ENCODE peak calls at places on chromosomes 12 and 14, in five cellular contexts. U is CD8-positive, alpha-beta memory T cell; B is transverse colon; S is left ventricle myocardium inferior; F is Panc1. L is an unnamed sample.

GRCh38 chr12:5032821-5033220 is 10.9 kb upstream of the KCNA5 start:
- DNase-seq in F (no peak), B (no peak), S (no peak), U (no peak), L (no peak)

GRCh38 chr12:57456145-57456700 is 1.1 kb downstream of the INHBE start:
- DNase-seq in F (no peak), U (no peak), B (no peak), S (no peak), L (no peak)

GRCh38 chr12:15720299-15720698 is 68.9 kb downstream of the EPS8 start:
- DNase-seq in U (no peak), F (no peak), B (no peak), S (no peak), L (no peak)

GRCh38 chr14:50920482-50921225 is 23.6 kb downstream of the PYGL start:
- DNase-seq in U (no peak), F (no peak), B (no peak), S (no peak), L (no peak)

GRCh38 chr12:32455607-32456063 is 56.3 kb downstream of the FGD4 start:
- DNase-seq in F (peak; percentile 55), U (no peak), S (no peak), B (no peak), L (no peak)

GRCh38 chr12:100668939-100669536 is 95.6 kb downstream of the GAS2L3 start:
- DNase-seq in B (peak; percentile 80), S (peak; percentile 43), U (peak; percentile 48), F (peak; percentile 36), L (peak; percentile 66)

GRCh38 chr12:99505805-99506204 is 141.7 kb upstream of the GARIN6 start:
- DNase-seq in S (no peak), B (no peak), F (no peak), U (no peak), L (no peak)

GRCh38 chr14:99758121-99758871 is 34.9 kb upstream of the EML1 start:
- DNase-seq in F (no peak), U (peak; percentile 23), S (no peak), B (no peak), L (peak; percentile 39)

GRCh38 chr14:100691395-100692025 is 35.2 kb upstream of the DLK1 start:
- DNase-seq in F (no peak), B (no peak), S (no peak), U (no peak), L (no peak)

GRCh38 chr14:30974628-30975027 is 50.8 kb upstream of the AP4S1 start:
- DNase-seq in U (no peak), B (no peak), F (peak; percentile 58), S (no peak), L (no peak)

GRCh38 chr12:26799741-26800140 is 33.3 kb downstream of the ITPR2 start:
- DNase-seq in U (no peak), B (no peak), F (no peak), S (no peak), L (no peak)

GRCh38 chr12:47828967-47829482 is 9.3 kb upstream of the HDAC7 start:
- DNase-seq in F (no peak), U (no peak), S (peak; percentile 82), B (peak; percentile 82), L (no peak)

GRCh38 chr12:88946377-88946997 is 366.2 kb upstream of the KITLG start:
- DNase-seq in F (no peak), U (no peak), B (no peak), S (no peak), L (no peak)

GRCh38 chr12:108594-108993 is 42.0 kb downstream of the IQSEC3 start:
- DNase-seq in F (no peak), U (no peak), B (peak; percentile 49), S (peak; percentile 43), L (no peak)

GRCh38 chr14:68819260-68819691 is 26.4 kb upstream of the ZFP36L1 start:
- DNase-seq in S (no peak), U (no peak), F (no peak), B (peak; percentile 59), L (no peak)

GRCh38 chr14:92960706-92961566 is 38.0 kb downstream of the CHGA start:
- DNase-seq in B (no peak), F (no peak), S (peak; percentile 14), U (peak; percentile 27), L (no peak)

GRCh38 chr12:95881331-95881955 is 22.7 kb downstream of the SNRPF start:
- DNase-seq in B (no peak), U (no peak), S (no peak), F (no peak), L (no peak)

GRCh38 chr12:95882873-95883272 is 24.1 kb downstream of the SNRPF start:
- DNase-seq in U (no peak), F (no peak), S (no peak), B (peak; percentile 10), L (no peak)

GRCh38 chr12:95880895-95881294 is 22.1 kb downstream of the SNRPF start:
- DNase-seq in U (no peak), S (no peak), F (no peak), B (no peak), L (no peak)

GRCh38 chr12:95884998-95885397 is 26.2 kb downstream of the SNRPF start:
- DNase-seq in B (no peak), S (no peak), F (no peak), U (no peak), L (no peak)

DNA sequence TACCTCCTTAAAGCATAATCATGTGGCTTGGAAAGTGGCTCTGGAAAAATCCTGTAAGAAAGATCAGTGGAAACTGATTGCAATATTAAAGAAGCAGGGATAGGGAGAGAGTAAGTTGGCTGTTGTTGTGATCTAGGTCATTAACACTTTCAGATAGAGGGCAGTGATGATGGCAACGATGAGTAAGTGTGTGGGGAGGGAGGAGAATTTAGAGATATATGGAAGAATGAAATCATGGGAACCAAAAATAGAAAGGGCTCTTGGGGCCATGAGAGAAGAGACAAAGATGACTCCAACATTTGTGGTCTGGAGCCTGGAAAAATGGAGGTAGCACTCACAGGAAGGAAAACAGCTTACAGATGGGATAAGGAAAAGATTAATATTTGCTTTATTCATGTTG is 23.3 kb downstream of the SNRPF start:
- DNase-seq in S (no peak), U (no peak), F (no peak), B (no peak), L (no peak)
- H3K27ac ChIP-seq in S (no peak overlapping the region), U (no peak overlapping the region), F (no peak overlapping the region), B (no peak overlapping the region), L (no peak overlapping the region)

GRCh38 chr12:122849352-122850047 is 14.2 kb downstream of the HIP1R start:
- DNase-seq in F (no peak), U (peak; percentile 36), S (peak; percentile 73), B (no peak), L (no peak)
- H3K27ac ChIP-seq in F (no peak overlapping the region), U (no peak overlapping the region), S (peak overlapping the region; percentile 73), B (no peak overlapping the region), L (no peak overlapping the region)

GRCh38 chr12:108441549-108441948 is 73.5 kb upstream of the FICD start:
- DNase-seq in S (no peak), B (no peak), F (no peak), U (no peak), L (no peak)

GRCh38 chr12:108440736-108441135 is 74.3 kb upstream of the FICD start:
- DNase-seq in U (no peak), S (no peak), F (no peak), B (no peak), L (no peak)

GRCh38 chr12:108442077-108442476 is 73.0 kb upstream of the FICD start:
- DNase-seq in F (no peak), S (no peak), U (no peak), B (no peak), L (peak; percentile 85)

GRCh38 chr12:108446766-108447165 is 68.3 kb upstream of the FICD start:
- DNase-seq in U (no peak), B (no peak), S (peak; percentile 34), F (no peak), L (no peak)

GRCh38 chr12:108442910-108443309 is 72.2 kb upstream of the FICD start:
- DNase-seq in F (no peak), B (no peak), S (no peak), U (no peak), L (no peak)
- H3K27ac ChIP-seq in F (no peak overlapping the region), B (no peak overlapping the region), S (no peak overlapping the region), U (no peak overlapping the region), L (no peak overlapping the region)

DNA sequence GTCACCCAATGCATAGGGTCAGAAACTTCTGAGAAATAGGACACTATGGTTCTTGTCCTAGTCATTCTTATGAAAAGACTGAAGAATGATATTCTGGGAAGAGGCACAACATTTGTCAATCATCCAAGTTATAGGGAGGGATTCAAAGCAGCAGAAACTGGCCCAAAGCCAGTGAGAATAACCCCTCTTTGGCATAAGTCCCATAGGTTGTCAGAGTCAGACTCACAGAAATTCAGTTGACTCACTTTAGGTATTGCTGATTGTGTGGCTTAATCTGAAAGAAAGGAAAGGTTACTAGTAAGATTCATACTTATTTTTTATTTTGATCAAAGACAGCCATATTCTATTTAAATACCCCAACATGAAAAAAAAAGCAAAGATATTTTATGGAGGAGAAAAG is 151.0 kb downstream of the SRGAP1 start:
- DNase-seq in F (no peak), S (no peak), B (no peak), U (no peak), L (no peak)
- H3K27ac ChIP-seq in F (no peak overlapping the region), S (no peak overlapping the region), B (no peak overlapping the region), U (no peak overlapping the region), L (no peak overlapping the region)